ENCODE peak calls at places on chromosomes 11 and 22, in eight cellular contexts. One of them, this sample, is unnamed.
A peak's percentile ranks its signal among the peaks of the same experiment; 100 is the strongest.

GRCh38 chr11:70641366-70641765 is 243.0 kb downstream of the CTTN start:
- DNase-seq in hepatocyte: peak; percentile 20
- DNase-seq in AG04450: no peak
- DNase-seq in neuronal stem cell: no peak
- DNase-seq in mammary epithelial cell: no peak
- DNase-seq in aorta: no peak
- DNase-seq in endothelial cell of umbilical vein: no peak
- DNase-seq in transverse colon: no peak
- DNase-seq in this sample: no peak

GRCh38 chr11:60396382-60396781 is at the start of gene MS4A14:
- DNase-seq in hepatocyte: no peak
- DNase-seq in AG04450: no peak
- DNase-seq in neuronal stem cell: no peak
- DNase-seq in mammary epithelial cell: no peak
- DNase-seq in aorta: no peak
- DNase-seq in endothelial cell of umbilical vein: no peak
- DNase-seq in transverse colon: no peak
- DNase-seq in this sample: no peak

GRCh38 chr11:80980221-80980620 is 1539.4 kb upstream of the TENM4 start:
- DNase-seq in hepatocyte: no peak
- DNase-seq in AG04450: peak; percentile 1
- DNase-seq in neuronal stem cell: no peak
- DNase-seq in mammary epithelial cell: peak; percentile 83
- DNase-seq in aorta: no peak
- DNase-seq in endothelial cell of umbilical vein: peak; percentile 57
- DNase-seq in transverse colon: no peak
- DNase-seq in this sample: no peak

GRCh38 chr11:61684870-61685610 is 4.8 kb downstream of the DAGLA start:
- DNase-seq in hepatocyte: no peak
- DNase-seq in AG04450: no peak
- DNase-seq in neuronal stem cell: no peak
- DNase-seq in mammary epithelial cell: no peak
- DNase-seq in aorta: no peak
- DNase-seq in endothelial cell of umbilical vein: no peak
- DNase-seq in transverse colon: no peak
- DNase-seq in this sample: no peak

GRCh38 chr11:28673687-28674431 is 565.7 kb downstream of the METTL15 start:
- DNase-seq in hepatocyte: no peak
- DNase-seq in AG04450: no peak
- DNase-seq in neuronal stem cell: no peak
- DNase-seq in mammary epithelial cell: peak; percentile 46
- DNase-seq in aorta: no peak
- DNase-seq in endothelial cell of umbilical vein: no peak
- DNase-seq in transverse colon: no peak
- DNase-seq in this sample: no peak

GRCh38 chr11:95505927-95506426 is 275.0 kb upstream of the SESN3 start:
- DNase-seq in hepatocyte: no peak
- DNase-seq in AG04450: no peak
- DNase-seq in neuronal stem cell: no peak
- DNase-seq in mammary epithelial cell: peak; percentile 74
- DNase-seq in aorta: peak; percentile 56
- DNase-seq in endothelial cell of umbilical vein: no peak
- DNase-seq in transverse colon: no peak
- DNase-seq in this sample: no peak

GRCh38 chr11:17921620-17922473 is 91.0 kb downstream of the SERGEF start:
- DNase-seq in hepatocyte: peak; percentile 62
- DNase-seq in AG04450: no peak
- DNase-seq in neuronal stem cell: no peak
- DNase-seq in mammary epithelial cell: no peak
- DNase-seq in aorta: no peak
- DNase-seq in endothelial cell of umbilical vein: no peak
- DNase-seq in transverse colon: no peak
- DNase-seq in this sample: no peak

GRCh38 chr11:119337581-119338317 is 2.9 kb downstream of the C1QTNF5 start:
- DNase-seq in hepatocyte: peak; percentile 85
- DNase-seq in AG04450: peak; percentile 88
- DNase-seq in neuronal stem cell: peak; percentile 83
- DNase-seq in mammary epithelial cell: no peak
- DNase-seq in aorta: peak; percentile 45
- DNase-seq in endothelial cell of umbilical vein: peak; percentile 77
- DNase-seq in transverse colon: no peak
- DNase-seq in this sample: no peak

GRCh38 chr11:104564921-104565580 is 333.2 kb downstream of the CASP12 start:
- DNase-seq in hepatocyte: no peak
- DNase-seq in AG04450: no peak
- DNase-seq in neuronal stem cell: no peak
- DNase-seq in mammary epithelial cell: no peak
- DNase-seq in aorta: no peak
- DNase-seq in endothelial cell of umbilical vein: no peak
- DNase-seq in transverse colon: no peak
- DNase-seq in this sample: no peak

GRCh38 chr11:119993732-119994131 is 144.2 kb downstream of the TRIM29 start:
- DNase-seq in hepatocyte: no peak
- DNase-seq in AG04450: no peak
- DNase-seq in neuronal stem cell: no peak
- DNase-seq in mammary epithelial cell: peak; percentile 42
- DNase-seq in aorta: no peak
- DNase-seq in endothelial cell of umbilical vein: no peak
- DNase-seq in transverse colon: peak; percentile 30
- DNase-seq in this sample: peak; percentile 92

GRCh38 chr22:42990131-42990838 is 24.7 kb downstream of the PACSIN2 start:
- DNase-seq in hepatocyte: peak; percentile 72
- DNase-seq in AG04450: no peak
- DNase-seq in neuronal stem cell: no peak
- DNase-seq in mammary epithelial cell: peak; percentile 88
- DNase-seq in aorta: peak; percentile 69
- DNase-seq in endothelial cell of umbilical vein: peak; percentile 56
- DNase-seq in transverse colon: peak; percentile 36
- DNase-seq in this sample: no peak

GRCh38 chr22:39401301-39401631 is 1.7 kb downstream of the TAB1 start:
- DNase-seq in hepatocyte: no peak
- DNase-seq in AG04450: no peak
- DNase-seq in neuronal stem cell: no peak
- DNase-seq in mammary epithelial cell: no peak
- DNase-seq in aorta: no peak
- DNase-seq in endothelial cell of umbilical vein: no peak
- DNase-seq in transverse colon: no peak
- DNase-seq in this sample: no peak

GRCh38 chr11:61834278-61835004 is 6.3 kb downstream of the FADS2 start:
- DNase-seq in hepatocyte: peak; percentile 43
- DNase-seq in AG04450: no peak
- DNase-seq in neuronal stem cell: no peak
- DNase-seq in mammary epithelial cell: no peak
- DNase-seq in aorta: peak; percentile 87
- DNase-seq in endothelial cell of umbilical vein: peak; percentile 88
- DNase-seq in transverse colon: no peak
- DNase-seq in this sample: no peak

GRCh38 chr11:13341028-13341427 is 63.4 kb downstream of the BMAL1 start:
- DNase-seq in hepatocyte: no peak
- DNase-seq in AG04450: no peak
- DNase-seq in neuronal stem cell: no peak
- DNase-seq in mammary epithelial cell: no peak
- DNase-seq in aorta: no peak
- DNase-seq in endothelial cell of umbilical vein: no peak
- DNase-seq in transverse colon: no peak
- DNase-seq in this sample: no peak

GRCh38 chr11:14345668-14346067 is 13.3 kb downstream of the RRAS2 start:
- DNase-seq in hepatocyte: no peak
- DNase-seq in AG04450: no peak
- DNase-seq in neuronal stem cell: no peak
- DNase-seq in mammary epithelial cell: no peak
- DNase-seq in aorta: no peak
- DNase-seq in endothelial cell of umbilical vein: no peak
- DNase-seq in transverse colon: no peak
- DNase-seq in this sample: no peak

GRCh38 chr22:50049299-50050195 is 8.6 kb downstream of the TTLL8 start:
- DNase-seq in hepatocyte: no peak
- DNase-seq in AG04450: no peak
- DNase-seq in neuronal stem cell: no peak
- DNase-seq in mammary epithelial cell: no peak
- DNase-seq in aorta: peak; percentile 28
- DNase-seq in endothelial cell of umbilical vein: no peak
- DNase-seq in transverse colon: no peak
- DNase-seq in this sample: no peak

GRCh38 chr11:30545507-30545906 is 40.6 kb downstream of the MPPED2 start:
- DNase-seq in hepatocyte: peak; percentile 16
- DNase-seq in AG04450: no peak
- DNase-seq in neuronal stem cell: no peak
- DNase-seq in mammary epithelial cell: no peak
- DNase-seq in aorta: no peak
- DNase-seq in endothelial cell of umbilical vein: no peak
- DNase-seq in transverse colon: peak; percentile 20
- DNase-seq in this sample: no peak

GRCh38 chr11:59173080-59173963 is 1.4 kb downstream of the DTX4 start:
- DNase-seq in hepatocyte: peak; percentile 73
- DNase-seq in AG04450: no peak
- DNase-seq in neuronal stem cell: no peak
- DNase-seq in mammary epithelial cell: peak; percentile 48
- DNase-seq in aorta: peak; percentile 57
- DNase-seq in endothelial cell of umbilical vein: no peak
- DNase-seq in transverse colon: peak; percentile 41
- DNase-seq in this sample: peak; percentile 35

GRCh38 chr11:124740277-124740882 is 638 bp downstream of the NRGN start:
- DNase-seq in hepatocyte: no peak
- DNase-seq in AG04450: no peak
- DNase-seq in neuronal stem cell: no peak
- DNase-seq in mammary epithelial cell: peak; percentile 23
- DNase-seq in aorta: peak; percentile 73
- DNase-seq in endothelial cell of umbilical vein: peak; percentile 58
- DNase-seq in transverse colon: no peak
- DNase-seq in this sample: no peak

GRCh38 chr22:27919943-27920755 is 1.1 kb upstream of the PITPNB start:
- DNase-seq in hepatocyte: peak; percentile 57
- DNase-seq in AG04450: no peak
- DNase-seq in neuronal stem cell: peak; percentile 54
- DNase-seq in mammary epithelial cell: peak; percentile 58
- DNase-seq in aorta: no peak
- DNase-seq in endothelial cell of umbilical vein: peak; percentile 78
- DNase-seq in transverse colon: no peak
- DNase-seq in this sample: no peak

GRCh38 chr11:71372693-71373657 is 75.2 kb downstream of the DHCR7 start:
- DNase-seq in hepatocyte: peak; percentile 46
- DNase-seq in AG04450: peak; percentile 1
- DNase-seq in neuronal stem cell: no peak
- DNase-seq in mammary epithelial cell: peak; percentile 17
- DNase-seq in aorta: no peak
- DNase-seq in endothelial cell of umbilical vein: no peak
- DNase-seq in transverse colon: no peak
- DNase-seq in this sample: no peak

GRCh38 chr11:34201130-34201529 is 95.7 kb downstream of the NAT10 start:
- DNase-seq in hepatocyte: no peak
- DNase-seq in AG04450: no peak
- DNase-seq in neuronal stem cell: no peak
- DNase-seq in mammary epithelial cell: no peak
- DNase-seq in aorta: no peak
- DNase-seq in endothelial cell of umbilical vein: no peak
- DNase-seq in transverse colon: no peak
- DNase-seq in this sample: no peak

GRCh38 chr11:95108671-95109551 is 19.3 kb downstream of the ENDOD1 start:
- DNase-seq in hepatocyte: no peak
- DNase-seq in AG04450: no peak
- DNase-seq in neuronal stem cell: no peak
- DNase-seq in mammary epithelial cell: no peak
- DNase-seq in aorta: no peak
- DNase-seq in endothelial cell of umbilical vein: peak; percentile 69
- DNase-seq in transverse colon: no peak
- DNase-seq in this sample: no peak

GRCh38 chr22:35609761-35610160 is 7.4 kb downstream of the MB start:
- DNase-seq in hepatocyte: no peak
- DNase-seq in AG04450: no peak
- DNase-seq in neuronal stem cell: no peak
- DNase-seq in mammary epithelial cell: no peak
- DNase-seq in aorta: peak; percentile 14
- DNase-seq in endothelial cell of umbilical vein: no peak
- DNase-seq in transverse colon: no peak
- DNase-seq in this sample: no peak
- H3K27ac ChIP-seq in hepatocyte: no peak overlapping the region
- H3K27ac ChIP-seq in AG04450: no peak overlapping the region
- H3K27ac ChIP-seq in neuronal stem cell: no peak overlapping the region
- H3K27ac ChIP-seq in mammary epithelial cell: no peak overlapping the region
- H3K27ac ChIP-seq in aorta: no peak overlapping the region
- H3K27ac ChIP-seq in endothelial cell of umbilical vein: no peak overlapping the region
- H3K27ac ChIP-seq in transverse colon: no peak overlapping the region
- H3K27ac ChIP-seq in this sample: no peak overlapping the region

GRCh38 chr11:45756384-45757010 is 48.5 kb upstream of the SLC35C1 start:
- DNase-seq in hepatocyte: no peak
- DNase-seq in AG04450: no peak
- DNase-seq in neuronal stem cell: no peak
- DNase-seq in mammary epithelial cell: no peak
- DNase-seq in aorta: no peak
- DNase-seq in endothelial cell of umbilical vein: no peak
- DNase-seq in transverse colon: no peak
- DNase-seq in this sample: peak; percentile 22
- H3K27ac ChIP-seq in hepatocyte: no peak overlapping the region
- H3K27ac ChIP-seq in AG04450: no peak overlapping the region
- H3K27ac ChIP-seq in neuronal stem cell: no peak overlapping the region
- H3K27ac ChIP-seq in mammary epithelial cell: no peak overlapping the region
- H3K27ac ChIP-seq in aorta: peak overlapping the region; percentile 31
- H3K27ac ChIP-seq in endothelial cell of umbilical vein: no peak overlapping the region
- H3K27ac ChIP-seq in transverse colon: no peak overlapping the region
- H3K27ac ChIP-seq in this sample: no peak overlapping the region

GRCh38 chr11:57786436-57786835 is 24.8 kb downstream of the CTNND1 start:
- DNase-seq in hepatocyte: no peak
- DNase-seq in AG04450: no peak
- DNase-seq in neuronal stem cell: no peak
- DNase-seq in mammary epithelial cell: no peak
- DNase-seq in aorta: no peak
- DNase-seq in endothelial cell of umbilical vein: no peak
- DNase-seq in transverse colon: no peak
- DNase-seq in this sample: no peak
- H3K27ac ChIP-seq in hepatocyte: peak overlapping the region; percentile 72
- H3K27ac ChIP-seq in AG04450: no peak overlapping the region
- H3K27ac ChIP-seq in neuronal stem cell: no peak overlapping the region
- H3K27ac ChIP-seq in mammary epithelial cell: peak overlapping the region; percentile 83
- H3K27ac ChIP-seq in aorta: no peak overlapping the region
- H3K27ac ChIP-seq in endothelial cell of umbilical vein: no peak overlapping the region
- H3K27ac ChIP-seq in transverse colon: peak overlapping the region; percentile 72
- H3K27ac ChIP-seq in this sample: no peak overlapping the region

DNA sequence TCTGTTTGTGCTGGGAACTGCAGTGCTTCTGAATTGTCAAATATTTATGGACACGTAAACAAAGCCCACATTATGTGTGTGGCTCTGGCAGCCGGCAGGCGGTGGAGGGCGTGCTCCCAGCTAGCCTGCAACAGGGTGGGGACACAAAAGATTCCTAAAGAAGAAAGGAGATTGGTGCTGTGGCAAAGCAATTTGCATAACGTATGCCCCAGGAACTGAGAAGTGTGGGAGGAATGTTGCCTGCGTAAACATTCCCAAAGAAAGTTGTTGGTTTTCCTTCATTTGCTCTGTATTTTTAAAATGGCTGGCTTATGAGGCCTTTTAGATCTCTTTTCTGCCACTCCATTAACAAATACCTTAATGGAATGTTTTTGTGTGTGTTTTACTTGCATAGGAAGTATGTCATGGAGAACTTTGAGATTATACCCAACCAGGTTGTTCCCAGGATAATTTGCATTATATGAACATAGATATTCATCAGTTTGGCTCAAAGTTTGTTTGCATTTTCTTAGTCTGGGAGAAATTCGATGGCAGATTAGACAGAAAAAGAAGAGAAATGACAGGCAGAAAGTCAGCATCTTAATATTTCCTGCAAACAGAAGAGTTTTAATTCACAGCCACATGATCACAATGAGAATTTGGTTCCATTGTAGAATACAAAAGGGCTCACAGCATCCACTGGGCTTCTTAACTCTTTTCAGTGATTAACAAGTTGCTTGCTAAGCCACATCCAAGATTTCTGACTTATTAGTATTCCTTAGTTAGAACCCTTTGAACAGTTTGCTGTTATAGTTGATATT is 41.8 kb upstream of the DLAT start:
- DNase-seq in hepatocyte: peak; percentile 83
- DNase-seq in AG04450: peak; percentile 10
- DNase-seq in neuronal stem cell: peak; percentile 67
- DNase-seq in mammary epithelial cell: no peak
- DNase-seq in aorta: no peak
- DNase-seq in endothelial cell of umbilical vein: peak; percentile 40
- DNase-seq in transverse colon: peak; percentile 79
- DNase-seq in this sample: peak; percentile 71
- H3K27ac ChIP-seq in hepatocyte: peak overlapping the region; percentile 79
- H3K27ac ChIP-seq in AG04450: peak overlapping the region; percentile 0
- H3K27ac ChIP-seq in neuronal stem cell: peak overlapping the region; percentile 55
- H3K27ac ChIP-seq in mammary epithelial cell: no peak overlapping the region
- H3K27ac ChIP-seq in aorta: no peak overlapping the region
- H3K27ac ChIP-seq in endothelial cell of umbilical vein: no peak overlapping the region
- H3K27ac ChIP-seq in transverse colon: peak overlapping the region; percentile 79
- H3K27ac ChIP-seq in this sample: peak overlapping the region; percentile 93

This sample was measured in stomach.